ENCODE peak calls at places on chromosomes 4 and X, in ten cellular contexts. V is lower lobe of right lung; A is ureter; I is activated CD8-positive, alpha-beta memory T cell treated with anti-CD3 and anti-CD28 coated beads for 24 hours; F is HS-5; Y is activated T-helper 1 cell treated with Interleukin-2 at 50 U/mL for 16 hours; N is HFFc6; X is heart right ventricle; B is choroid plexus epithelial cell; E is effector CD4-positive, alpha-beta T cell. P is an unnamed sample.

GRCh38 chrX:105662248-105662647 is 160.1 kb upstream of the NRK start:
- DNase-seq in V (no peak), A (no peak), I (no peak), F (no peak), Y (no peak), N (no peak), X (no peak), B (no peak), E (no peak), P (no peak)

GRCh38 chr4:183165371-183165770 is 66.3 kb downstream of the WWC2 start:
- DNase-seq in V (no peak), A (no peak), I (no peak), F (no peak), Y (no peak), N (peak; percentile 23), X (no peak), B (peak; percentile 67), E (no peak), P (no peak)

GRCh38 chr4:87746001-87746400 is 53.4 kb upstream of the IBSP start:
- DNase-seq in V (no peak), A (no peak), I (no peak), F (no peak), Y (no peak), N (no peak), X (no peak), B (no peak), E (no peak), P (no peak)

GRCh38 chrX:119784747-119785446 is 6.5 kb downstream of the RPL39 start:
- DNase-seq in V (no peak), A (no peak), I (peak; percentile 70), F (no peak), Y (no peak), N (peak; percentile 17), X (peak; percentile 21), B (peak; percentile 52), E (peak; percentile 31), P (no peak)

GRCh38 chr4:56723201-56723605 is 42.1 kb upstream of the HOPX start:
- DNase-seq in V (no peak), A (no peak), I (no peak), F (no peak), Y (no peak), N (no peak), X (no peak), B (no peak), E (no peak), P (no peak)

GRCh38 chr4:177461606-177462005 is 19.4 kb upstream of the AGA start:
- DNase-seq in V (no peak), A (no peak), I (no peak), F (no peak), Y (no peak), N (peak; percentile 48), X (no peak), B (peak; percentile 43), E (no peak), P (no peak)

GRCh38 chr4:101871962-101872676 is 81.6 kb downstream of the BANK1 start:
- DNase-seq in V (no peak), A (no peak), I (no peak), F (no peak), Y (no peak), N (no peak), X (no peak), B (no peak), E (no peak), P (no peak)

GRCh38 chr4:7067147-7067522 is 729 bp downstream of the GRPEL1 start:
- DNase-seq in V (no peak), A (peak; percentile 59), I (peak; percentile 79), F (no peak), Y (peak; percentile 13), N (no peak), X (no peak), B (no peak), E (no peak), P (no peak)

GRCh38 chr4:87375719-87376291 is 15.2 kb downstream of the HSD17B11 start:
- DNase-seq in V (no peak), A (no peak), I (no peak), F (no peak), Y (no peak), N (peak; percentile 76), X (no peak), B (peak; percentile 91), E (no peak), P (peak; percentile 25)

GRCh38 chr4:173424899-173425805 is 26.2 kb upstream of the SCRG1 start:
- DNase-seq in V (no peak), A (no peak), I (no peak), F (peak; percentile 72), Y (no peak), N (peak; percentile 86), X (no peak), B (peak; percentile 73), E (no peak), P (no peak)

GRCh38 chr4:54683616-54684346 is 26.0 kb downstream of the KIT start:
- DNase-seq in V (no peak), A (no peak), I (peak; percentile 71), F (no peak), Y (no peak), N (peak; percentile 47), X (no peak), B (peak; percentile 26), E (peak; percentile 12), P (no peak)

GRCh38 chrX:48086119-48086518 is 14.7 kb upstream of the ZNF630 start:
- DNase-seq in V (no peak), A (no peak), I (no peak), F (no peak), Y (no peak), N (no peak), X (no peak), B (peak; percentile 1), E (no peak), P (no peak)

GRCh38 chr4:184534511-184535391 is 60.4 kb upstream of the IRF2 start:
- DNase-seq in V (no peak), A (no peak), I (no peak), F (peak; percentile 20), Y (no peak), N (peak; percentile 85), X (no peak), B (peak; percentile 90), E (no peak), P (no peak)

GRCh38 chrX:47232803-47233332 is at the start of gene USP11:
- DNase-seq in V (no peak), A (peak; percentile 68), I (peak; percentile 76), F (no peak), Y (peak; percentile 13), N (peak; percentile 15), X (peak; percentile 42), B (peak; percentile 47), E (peak; percentile 32), P (no peak)

GRCh38 chrX:11458175-11458574 is 165.0 kb downstream of the AMELX start:
- DNase-seq in V (no peak), A (no peak), I (no peak), F (no peak), Y (no peak), N (no peak), X (no peak), B (no peak), E (no peak), P (no peak)

GRCh38 chrX:103051260-103051789 is 12.6 kb downstream of the BEX1 start:
- DNase-seq in V (no peak), A (no peak), I (no peak), F (no peak), Y (no peak), N (no peak), X (no peak), B (no peak), E (no peak), P (no peak)

GRCh38 chr4:123599920-123600394 is 203.4 kb downstream of the SPRY1 start:
- DNase-seq in V (peak; percentile 84), A (peak; percentile 68), I (peak; percentile 63), F (no peak), Y (peak; percentile 14), N (no peak), X (peak; percentile 69), B (peak; percentile 80), E (peak; percentile 42), P (no peak)

GRCh38 chr4:67558493-67558892 is at the start of gene STAP1:
- DNase-seq in V (no peak), A (no peak), I (no peak), F (no peak), Y (no peak), N (no peak), X (no peak), B (no peak), E (no peak), P (no peak)

GRCh38 chr4:14841801-14842748 is 160.2 kb upstream of the CPEB2 start:
- DNase-seq in V (peak; percentile 86), A (no peak), I (no peak), F (peak; percentile 14), Y (no peak), N (no peak), X (peak; percentile 28), B (no peak), E (no peak), P (no peak)

GRCh38 chr4:103002551-103002950 is 17.0 kb downstream of the SLC9B1 start:
- DNase-seq in V (no peak), A (no peak), I (no peak), F (no peak), Y (no peak), N (peak; percentile 15), X (no peak), B (peak; percentile 52), E (no peak), P (no peak)

GRCh38 chr4:7806080-7806630 is 133.5 kb downstream of the AFAP1 start:
- DNase-seq in V (no peak), A (peak; percentile 73), I (no peak), F (no peak), Y (no peak), N (no peak), X (peak; percentile 82), B (peak; percentile 82), E (no peak), P (no peak)

GRCh38 chr4:159829184-159829583 is 726.3 kb downstream of the RAPGEF2 start:
- DNase-seq in V (no peak), A (no peak), I (no peak), F (no peak), Y (no peak), N (no peak), X (no peak), B (no peak), E (no peak), P (no peak)

GRCh38 chr4:4271912-4272311 is 18.0 kb downstream of the LYAR start:
- DNase-seq in V (peak; percentile 81), A (no peak), I (no peak), F (no peak), Y (no peak), N (no peak), X (no peak), B (peak; percentile 74), E (no peak), P (no peak)

GRCh38 chr4:8099981-8100464 is 58.6 kb downstream of the ABLIM2 start:
- DNase-seq in V (no peak), A (no peak), I (no peak), F (no peak), Y (no peak), N (no peak), X (no peak), B (peak; percentile 11), E (no peak), P (no peak)

GRCh38 chrX:135010921-135011320 is 11.4 kb downstream of the RTL8B start:
- DNase-seq in V (no peak), A (no peak), I (no peak), F (no peak), Y (no peak), N (no peak), X (no peak), B (no peak), E (no peak), P (no peak)

GRCh38 chrX:49208399-49208798 is 8.4 kb upstream of the SYP start:
- DNase-seq in V (no peak), A (no peak), I (no peak), F (no peak), Y (no peak), N (no peak), X (no peak), B (no peak), E (no peak), P (no peak)

GRCh38 chr4:127048371-127049085 is 584.2 kb upstream of the INTU start:
- DNase-seq in V (no peak), A (no peak), I (no peak), F (no peak), Y (no peak), N (no peak), X (no peak), B (peak; percentile 40), E (no peak), P (no peak)

GRCh38 chr4:109131559-109131958 is 170.9 kb downstream of the COL25A1 start:
- DNase-seq in V (no peak), A (no peak), I (no peak), F (no peak), Y (no peak), N (no peak), X (no peak), B (no peak), E (no peak), P (no peak)